ENCODE peak calls at places on chromosomes 16 and 17, in six cellular contexts. One of them, this sample, is unnamed.

GRCh38 chr17:46949291-46950174 is 26.6 kb downstream of the GOSR2 start:
- DNase-seq in H9: no peak
- DNase-seq in IMR-90: peak
- DNase-seq in H1: no peak
- DNase-seq in mesenchymal stem cell: no peak
- DNase-seq in trophoblast cell: no peak
- DNase-seq in this sample: no peak

GRCh38 chr17:19948100-19948943 is 29.3 kb downstream of the AKAP10 start:
- DNase-seq in H9: no peak
- DNase-seq in IMR-90: no peak
- DNase-seq in H1: no peak
- DNase-seq in mesenchymal stem cell: no peak
- DNase-seq in trophoblast cell: no peak
- DNase-seq in this sample: no peak

GRCh38 chr16:86207350-86207749 is 303.0 kb upstream of the FOXF1 start:
- DNase-seq in H9: no peak
- DNase-seq in IMR-90: no peak
- DNase-seq in H1: no peak
- DNase-seq in mesenchymal stem cell: no peak
- DNase-seq in trophoblast cell: no peak
- DNase-seq in this sample: no peak

GRCh38 chr16:13436641-13437423 is 483.1 kb upstream of the ERCC4 start:
- DNase-seq in H9: no peak
- DNase-seq in IMR-90: no peak
- DNase-seq in H1: no peak
- DNase-seq in mesenchymal stem cell: no peak
- DNase-seq in trophoblast cell: no peak
- DNase-seq in this sample: no peak

GRCh38 chr17:40056379-40057005 is 2.3 kb upstream of the MED24 start:
- DNase-seq in H9: no peak
- DNase-seq in IMR-90: no peak
- DNase-seq in H1: no peak
- DNase-seq in mesenchymal stem cell: no peak
- DNase-seq in trophoblast cell: no peak
- DNase-seq in this sample: no peak

GRCh38 chr17:61208301-61209098 is 191.1 kb upstream of the TBX2 start:
- DNase-seq in H9: no peak
- DNase-seq in IMR-90: peak
- DNase-seq in H1: no peak
- DNase-seq in mesenchymal stem cell: peak
- DNase-seq in trophoblast cell: no peak
- DNase-seq in this sample: no peak

GRCh38 chr17:79192503-79193500 is 118.2 kb downstream of the ENGASE start:
- DNase-seq in H9: peak
- DNase-seq in IMR-90: peak
- DNase-seq in H1: peak
- DNase-seq in mesenchymal stem cell: peak
- DNase-seq in trophoblast cell: peak
- DNase-seq in this sample: peak

GRCh38 chr16:19005561-19006445 is 22.1 kb downstream of the TMC7 start:
- DNase-seq in H9: peak
- DNase-seq in IMR-90: peak
- DNase-seq in H1: peak
- DNase-seq in mesenchymal stem cell: no peak
- DNase-seq in trophoblast cell: no peak
- DNase-seq in this sample: no peak

GRCh38 chr17:70343134-70343533 is 173.8 kb downstream of the KCNJ2 start:
- DNase-seq in H9: no peak
- DNase-seq in IMR-90: no peak
- DNase-seq in H1: no peak
- DNase-seq in mesenchymal stem cell: peak
- DNase-seq in trophoblast cell: no peak
- DNase-seq in this sample: no peak

GRCh38 chr17:44355310-44355640 is 8.4 kb downstream of the FAM171A2 start:
- DNase-seq in H9: peak
- DNase-seq in IMR-90: no peak
- DNase-seq in H1: no peak
- DNase-seq in mesenchymal stem cell: no peak
- DNase-seq in trophoblast cell: no peak
- DNase-seq in this sample: no peak

GRCh38 chr16:86088816-86089215 is 189.9 kb downstream of the IRF8 start:
- DNase-seq in H9: no peak
- DNase-seq in IMR-90: no peak
- DNase-seq in H1: no peak
- DNase-seq in mesenchymal stem cell: no peak
- DNase-seq in trophoblast cell: no peak
- DNase-seq in this sample: no peak

GRCh38 chr17:67680445-67681224 is 37.1 kb upstream of the NOL11 start:
- DNase-seq in H9: no peak
- DNase-seq in IMR-90: no peak
- DNase-seq in H1: no peak
- DNase-seq in mesenchymal stem cell: no peak
- DNase-seq in trophoblast cell: no peak
- DNase-seq in this sample: no peak

GRCh38 chr17:9821921-9822320 is at the start of gene GSG1L2:
- DNase-seq in H9: no peak
- DNase-seq in IMR-90: no peak
- DNase-seq in H1: no peak
- DNase-seq in mesenchymal stem cell: no peak
- DNase-seq in trophoblast cell: no peak
- DNase-seq in this sample: no peak

GRCh38 chr17:38466346-38467315 is 38.4 kb downstream of the ARHGAP23 start:
- DNase-seq in H9: no peak
- DNase-seq in IMR-90: no peak
- DNase-seq in H1: no peak
- DNase-seq in mesenchymal stem cell: no peak
- DNase-seq in trophoblast cell: no peak
- DNase-seq in this sample: no peak

GRCh38 chr17:38464251-38464722 is 36.0 kb downstream of the ARHGAP23 start:
- DNase-seq in H9: no peak
- DNase-seq in IMR-90: no peak
- DNase-seq in H1: no peak
- DNase-seq in mesenchymal stem cell: no peak
- DNase-seq in trophoblast cell: no peak
- DNase-seq in this sample: no peak

GRCh38 chr17:38463451-38463858 is 35.2 kb downstream of the ARHGAP23 start:
- DNase-seq in H9: no peak
- DNase-seq in IMR-90: no peak
- DNase-seq in H1: no peak
- DNase-seq in mesenchymal stem cell: no peak
- DNase-seq in trophoblast cell: no peak
- DNase-seq in this sample: no peak

GRCh38 chr17:38465420-38466345 is 37.4 kb downstream of the ARHGAP23 start:
- DNase-seq in H9: no peak
- DNase-seq in IMR-90: peak
- DNase-seq in H1: no peak
- DNase-seq in mesenchymal stem cell: no peak
- DNase-seq in trophoblast cell: no peak
- DNase-seq in this sample: no peak

DNA sequence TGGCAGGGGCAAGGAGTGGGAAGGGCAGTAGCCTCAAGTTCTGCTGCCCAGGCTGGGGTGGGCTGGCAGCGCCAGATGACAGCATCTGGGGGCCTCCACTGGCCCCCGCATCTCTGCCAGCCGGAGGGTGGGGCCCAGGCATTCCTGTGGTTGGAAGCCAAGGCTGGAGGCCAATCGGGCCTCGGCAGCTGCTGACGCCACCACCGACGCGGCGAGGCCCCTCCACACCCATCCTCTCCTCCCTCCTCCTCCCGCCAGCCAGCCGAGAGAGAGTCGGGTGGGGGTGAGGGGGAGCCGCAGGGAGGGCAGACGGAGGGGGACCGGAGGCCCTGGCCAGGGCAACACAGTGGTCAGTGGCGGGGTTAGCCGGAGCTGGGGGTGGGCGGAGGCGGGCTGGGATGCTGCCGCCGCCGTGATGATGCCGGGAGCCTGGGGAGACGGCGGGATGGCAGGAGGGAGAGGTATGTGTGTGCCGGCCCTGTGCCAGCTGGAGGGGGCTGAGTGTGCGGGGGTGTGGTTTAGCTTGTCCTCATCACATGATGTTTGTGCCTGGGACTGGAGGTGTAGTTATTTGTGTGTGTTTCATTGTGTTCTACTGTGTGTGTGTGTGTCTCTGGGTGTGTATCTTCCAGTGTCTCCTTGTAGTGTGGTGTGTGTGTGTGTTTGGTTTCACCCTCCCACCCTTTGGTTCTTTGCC is 36.6 kb downstream of the ARHGAP23 start:
- DNase-seq in H9: no peak
- DNase-seq in IMR-90: peak
- DNase-seq in H1: no peak
- DNase-seq in mesenchymal stem cell: peak
- DNase-seq in trophoblast cell: no peak
- DNase-seq in this sample: no peak
- H2AFZ ChIP-seq in H9: no peak
- H2AFZ ChIP-seq in IMR-90: peak
- H2AFZ ChIP-seq in H1: no peak
- H2AFZ ChIP-seq in mesenchymal stem cell: no peak
- H2AFZ ChIP-seq in trophoblast cell: no peak
- H2AFZ ChIP-seq in this sample: peak

GRCh38 chr17:17937958-17938357 is 34.2 kb downstream of the TOM1L2 start:
- DNase-seq in H9: no peak
- DNase-seq in IMR-90: no peak
- DNase-seq in H1: no peak
- DNase-seq in mesenchymal stem cell: no peak
- DNase-seq in trophoblast cell: no peak
- DNase-seq in this sample: no peak

GRCh38 chr17:17934796-17935195 is 37.4 kb downstream of the TOM1L2 start:
- DNase-seq in H9: no peak
- DNase-seq in IMR-90: no peak
- DNase-seq in H1: no peak
- DNase-seq in mesenchymal stem cell: no peak
- DNase-seq in trophoblast cell: peak
- DNase-seq in this sample: no peak

GRCh38 chr17:17938388-17939107 is 33.7 kb downstream of the TOM1L2 start:
- DNase-seq in H9: no peak
- DNase-seq in IMR-90: no peak
- DNase-seq in H1: no peak
- DNase-seq in mesenchymal stem cell: no peak
- DNase-seq in trophoblast cell: peak
- DNase-seq in this sample: no peak

GRCh38 chr17:17935321-17936271 is 36.6 kb downstream of the TOM1L2 start:
- DNase-seq in H9: no peak
- DNase-seq in IMR-90: peak
- DNase-seq in H1: no peak
- DNase-seq in mesenchymal stem cell: peak
- DNase-seq in trophoblast cell: peak
- DNase-seq in this sample: no peak

DNA sequence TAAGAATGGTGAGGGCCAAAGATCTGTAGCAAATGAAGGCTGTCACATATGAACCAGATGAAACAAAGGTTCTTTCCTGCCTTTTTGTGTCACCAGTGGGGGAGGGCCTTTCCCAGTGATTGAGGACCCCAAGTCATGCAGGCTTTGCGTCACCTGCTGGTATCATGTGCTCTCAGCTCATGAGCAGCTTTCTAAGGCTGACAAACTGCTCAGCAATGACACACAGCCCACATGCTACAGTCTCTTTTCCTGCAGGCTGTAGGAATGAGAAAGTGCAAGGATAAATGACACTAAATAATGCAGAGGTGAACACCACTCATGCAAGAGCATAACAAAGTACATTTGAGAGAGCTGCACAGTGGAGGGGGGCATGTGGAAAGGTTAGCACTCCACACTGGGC is 34.8 kb downstream of the TOM1L2 start:
- DNase-seq in H9: no peak
- DNase-seq in IMR-90: peak
- DNase-seq in H1: no peak
- DNase-seq in mesenchymal stem cell: peak
- DNase-seq in trophoblast cell: peak
- DNase-seq in this sample: no peak
- H3K18ac ChIP-seq in H9: no peak
- H3K18ac ChIP-seq in IMR-90: no peak
- H3K18ac ChIP-seq in H1: no peak
- H3K18ac ChIP-seq in mesenchymal stem cell: no peak
- H3K18ac ChIP-seq in trophoblast cell: no peak
- H3K18ac ChIP-seq in this sample: no peak

GRCh38 chr16:64864232-64864803 is 257.5 kb downstream of the CDH11 start:
- DNase-seq in H9: no peak
- DNase-seq in IMR-90: peak
- DNase-seq in H1: no peak
- DNase-seq in mesenchymal stem cell: peak
- DNase-seq in trophoblast cell: no peak
- DNase-seq in this sample: no peak
- H2AFZ ChIP-seq in H9: no peak
- H2AFZ ChIP-seq in IMR-90: peak
- H2AFZ ChIP-seq in H1: no peak
- H2AFZ ChIP-seq in mesenchymal stem cell: no peak
- H2AFZ ChIP-seq in trophoblast cell: no peak
- H2AFZ ChIP-seq in this sample: no peak

DNA sequence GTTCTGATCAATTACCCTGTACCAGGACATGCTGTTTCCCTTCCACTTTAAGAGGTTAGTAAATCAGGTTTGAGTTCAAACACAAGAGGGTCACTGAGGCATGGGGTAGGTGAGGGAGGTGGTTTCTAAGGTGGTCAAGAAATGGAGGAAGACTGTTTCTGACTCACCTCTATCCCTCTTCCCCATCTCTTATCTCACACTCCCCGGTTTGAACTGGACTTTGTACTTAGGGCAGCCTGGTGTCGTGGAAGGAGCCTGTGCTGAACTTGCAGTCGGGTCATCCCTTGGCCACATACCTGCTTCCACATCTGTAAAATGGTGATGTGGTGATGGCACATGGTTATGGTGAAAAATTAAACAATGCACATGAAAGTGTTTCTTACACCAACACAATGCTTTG is 17.2 kb upstream of the TMEM98 start:
- DNase-seq in H9: no peak
- DNase-seq in IMR-90: no peak
- DNase-seq in H1: no peak
- DNase-seq in mesenchymal stem cell: no peak
- DNase-seq in trophoblast cell: no peak
- DNase-seq in this sample: no peak
- H3K18ac ChIP-seq in H9: no peak
- H3K18ac ChIP-seq in IMR-90: no peak
- H3K18ac ChIP-seq in H1: no peak
- H3K18ac ChIP-seq in mesenchymal stem cell: no peak
- H3K18ac ChIP-seq in trophoblast cell: no peak
- H3K18ac ChIP-seq in this sample: no peak

GRCh38 chr17:3557768-3558583 is at the start of gene TRPV3:
- DNase-seq in H9: peak
- DNase-seq in IMR-90: no peak
- DNase-seq in H1: no peak
- DNase-seq in mesenchymal stem cell: no peak
- DNase-seq in trophoblast cell: peak
- DNase-seq in this sample: no peak
- H2AFZ ChIP-seq in H9: no peak
- H2AFZ ChIP-seq in IMR-90: peak
- H2AFZ ChIP-seq in H1: peak
- H2AFZ ChIP-seq in mesenchymal stem cell: no peak
- H2AFZ ChIP-seq in trophoblast cell: no peak
- H2AFZ ChIP-seq in this sample: peak

GRCh38 chr17:72079700-72080099 is 41.1 kb upstream of the SOX9 start:
- DNase-seq in H9: no peak
- DNase-seq in IMR-90: no peak
- DNase-seq in H1: no peak
- DNase-seq in mesenchymal stem cell: no peak
- DNase-seq in trophoblast cell: no peak
- DNase-seq in this sample: no peak
- H3K18ac ChIP-seq in H9: no peak
- H3K18ac ChIP-seq in IMR-90: no peak
- H3K18ac ChIP-seq in H1: no peak
- H3K18ac ChIP-seq in mesenchymal stem cell: no peak
- H3K18ac ChIP-seq in trophoblast cell: no peak
- H3K18ac ChIP-seq in this sample: no peak

GRCh38 chr17:59423903-59424302 is 92.4 kb downstream of the YPEL2 start:
- DNase-seq in H9: no peak
- DNase-seq in IMR-90: no peak
- DNase-seq in H1: no peak
- DNase-seq in mesenchymal stem cell: no peak
- DNase-seq in trophoblast cell: no peak
- DNase-seq in this sample: no peak
- H2AFZ ChIP-seq in H9: no peak
- H2AFZ ChIP-seq in IMR-90: peak
- H2AFZ ChIP-seq in H1: peak
- H2AFZ ChIP-seq in mesenchymal stem cell: no peak
- H2AFZ ChIP-seq in trophoblast cell: no peak
- H2AFZ ChIP-seq in this sample: no peak

This sample was measured in neuronal stem cell.